ENCODE peak calls at places on chromosomes 5 and 9, in five cellular contexts. C is prostate gland, F is heart left ventricle, E is IMR-90, Q is HCT116. W is an unnamed sample.

GRCh38 chr5:55853818-55854217 is 2.7 kb downstream of the IL31RA start:
- DNase-seq in C (no peak), F (no peak), E (peak), Q (no peak), W (no peak)

GRCh38 chr5:150613991-150614650 is 26.3 kb upstream of the SYNPO start:
- DNase-seq in C (no peak), F (peak), E (no peak), Q (no peak), W (no peak)

GRCh38 chr5:59356813-59357381 is 536.6 kb downstream of the PDE4D start:
- DNase-seq in C (no peak), F (peak), E (no peak), Q (no peak), W (peak)

GRCh38 chr5:19125956-19126713 is 861.9 kb downstream of the CDH18 start:
- DNase-seq in C (no peak), F (no peak), E (no peak), Q (no peak), W (no peak)

GRCh38 chr9:83620841-83621636 is 1.9 kb upstream of the IDNK start:
- DNase-seq in C (no peak), F (no peak), E (peak), Q (peak), W (no peak)

GRCh38 chr5:159263569-159263905 is 447 bp downstream of the UBLCP1 start:
- DNase-seq in C (no peak), F (no peak), E (no peak), Q (no peak), W (no peak)

GRCh38 chr9:14967450-14968321 is 57.5 kb upstream of the FREM1 start:
- DNase-seq in C (no peak), F (no peak), E (no peak), Q (no peak), W (no peak)

GRCh38 chr5:1341863-1342262 is 3.0 kb downstream of the CLPTM1L start:
- DNase-seq in C (no peak), F (no peak), E (no peak), Q (no peak), W (no peak)

GRCh38 chr9:116490321-116490720 is 196.8 kb upstream of the TRIM32 start:
- DNase-seq in C (no peak), F (no peak), E (peak), Q (no peak), W (no peak)

GRCh38 chr5:132335402-132335801 is 34.1 kb upstream of the SLC22A5 start:
- DNase-seq in C (no peak), F (no peak), E (no peak), Q (no peak), W (no peak)

GRCh38 chr5:132339502-132339901 is 30.0 kb upstream of the SLC22A5 start:
- DNase-seq in C (no peak), F (no peak), E (no peak), Q (no peak), W (no peak)

GRCh38 chr5:132334812-132335211 is 34.7 kb upstream of the SLC22A5 start:
- DNase-seq in C (no peak), F (no peak), E (peak), Q (peak), W (no peak)
- H3K27ac ChIP-seq in C (no peak), F (no peak), E (no peak), Q (no peak), W (no peak)

DNA sequence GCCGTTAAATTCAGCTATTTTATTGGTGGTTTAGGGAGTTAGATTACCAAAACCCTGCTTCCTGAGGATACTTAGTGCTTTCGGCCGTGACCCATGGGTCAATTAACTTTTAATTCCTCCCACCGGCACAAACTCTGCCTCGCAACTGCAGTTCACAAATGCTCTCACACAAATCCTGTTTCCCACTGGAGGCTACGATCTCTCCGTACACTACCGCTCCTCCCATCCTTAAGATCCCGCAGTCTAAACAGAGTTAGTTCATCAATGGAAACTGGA is 440 bp upstream of the NAIF1 start:
- DNase-seq in C (no peak), F (no peak), E (no peak), Q (no peak), W (no peak)
- TF ChIP-seq POLR2A in C (no peak), F (no peak), E (peak), Q (peak), W (no peak)

DNA sequence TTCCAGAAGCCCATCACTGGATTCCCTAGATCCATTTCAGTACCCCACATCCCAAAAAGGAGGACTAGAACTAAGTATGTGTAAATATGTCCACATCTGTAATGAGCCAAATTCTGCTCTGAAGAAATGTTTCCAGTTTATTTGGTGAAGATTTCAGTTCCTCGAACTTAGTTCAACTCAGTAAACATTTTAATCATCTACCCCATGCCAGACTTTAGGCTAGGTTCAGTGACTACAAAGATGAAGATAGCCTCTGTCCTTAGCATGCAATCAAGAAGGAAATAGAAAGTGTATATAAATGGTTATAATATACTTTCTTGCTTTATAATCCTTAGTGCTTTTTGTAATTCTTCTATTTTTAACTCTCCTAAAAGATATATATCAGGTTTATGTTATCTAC is 21.5 kb downstream of the RUSC2 start:
- DNase-seq in C (no peak), F (no peak), E (no peak), Q (no peak), W (no peak)
- H3K27ac ChIP-seq in C (peak), F (peak), E (peak), Q (peak), W (peak)

DNA sequence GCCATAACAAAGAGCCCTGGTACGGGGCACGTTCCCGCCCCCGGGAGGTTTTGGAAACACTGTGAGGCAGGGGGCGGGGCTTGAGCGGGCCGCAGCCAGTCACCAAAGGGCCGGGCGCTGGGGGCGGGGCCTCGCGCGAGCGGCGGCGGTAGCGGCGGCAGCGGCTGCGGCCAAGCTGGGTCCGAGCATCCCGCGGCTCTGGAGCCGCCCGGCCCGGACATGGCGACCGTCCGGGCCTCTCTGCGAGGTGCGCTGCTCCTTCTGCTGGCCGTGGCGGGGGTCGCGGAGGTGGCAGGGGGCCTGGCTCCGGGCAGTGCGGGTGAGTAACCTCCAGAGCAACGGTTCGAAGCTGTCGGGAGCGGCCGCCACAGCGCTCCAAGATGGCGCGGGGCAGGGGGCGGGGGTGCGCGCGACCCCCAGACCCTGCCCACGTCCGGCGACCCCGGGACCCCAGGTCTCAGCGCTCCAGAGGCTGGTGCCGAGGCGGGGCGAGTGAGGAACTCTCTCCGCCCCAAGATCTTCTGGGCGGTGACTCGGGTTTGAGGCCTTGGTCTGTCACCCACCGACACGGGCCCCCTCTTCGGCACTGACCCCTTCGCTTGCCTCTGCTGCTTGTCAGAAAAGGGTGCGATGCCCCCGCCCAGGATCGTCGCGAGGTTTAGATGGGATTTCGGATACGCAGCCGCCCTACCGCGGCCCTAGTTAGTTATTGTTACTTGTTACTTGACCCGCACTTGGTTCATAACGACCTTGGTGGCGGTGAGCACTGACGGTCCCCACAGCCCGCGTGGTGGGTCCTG is at the start of gene RECK:
- DNase-seq in C (peak), F (peak), E (peak), Q (peak), W (peak)
- TF ChIP-seq POLR2A in C (peak), F (no peak), E (peak), Q (no peak), W (no peak)

DNA sequence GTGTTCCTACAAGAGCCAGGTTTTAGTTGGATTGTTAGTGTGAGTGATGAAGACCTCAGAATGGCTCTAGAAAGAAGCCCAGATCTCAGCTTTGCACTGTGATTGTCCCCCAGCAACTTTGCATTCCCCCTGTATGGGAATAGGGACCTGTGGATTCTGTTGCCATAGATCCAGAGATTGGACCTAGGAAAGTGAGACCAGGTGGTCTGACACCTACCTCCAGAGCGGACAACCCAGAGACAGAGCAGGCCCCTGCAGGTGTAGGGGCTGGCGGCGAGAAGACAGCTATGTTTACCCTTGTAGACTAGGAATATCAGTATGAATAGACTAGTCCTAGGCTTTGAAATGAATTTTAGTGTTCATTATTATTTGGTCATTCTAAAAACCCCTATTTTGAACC is 53.6 kb downstream of the IRF1 start:
- DNase-seq in C (no peak), F (no peak), E (no peak), Q (no peak), W (no peak)
- H3K27ac ChIP-seq in C (no peak), F (peak), E (peak), Q (no peak), W (peak)

GRCh38 chr5:84118551-84118950 is 266.1 kb downstream of the EDIL3 start:
- DNase-seq in C (no peak), F (no peak), E (no peak), Q (no peak), W (no peak)
- TF ChIP-seq POLR2A in C (no peak), F (no peak), E (no peak), Q (no peak), W (no peak)

GRCh38 chr5:161278739-161279660 is 267.5 kb downstream of the GABRB2 start:
- DNase-seq in C (no peak), F (no peak), E (no peak), Q (no peak), W (no peak)
- H3K27ac ChIP-seq in C (no peak), F (no peak), E (no peak), Q (no peak), W (no peak)

GRCh38 chr9:29230931-29231330 is 1657.7 kb upstream of the C9orf72 start:
- DNase-seq in C (no peak), F (no peak), E (no peak), Q (no peak), W (no peak)
- TF ChIP-seq POLR2A in C (no peak), F (no peak), E (no peak), Q (no peak), W (no peak)

GRCh38 chr9:68541568-68541967 is 885 bp upstream of the TMEM252 start:
- DNase-seq in C (no peak), F (no peak), E (no peak), Q (no peak), W (no peak)

GRCh38 chr9:68533678-68534077 is 7.0 kb downstream of the TMEM252 start:
- DNase-seq in C (no peak), F (no peak), E (peak), Q (no peak), W (no peak)

GRCh38 chr9:68538200-68538599 is 2.5 kb downstream of the TMEM252 start:
- DNase-seq in C (no peak), F (peak), E (peak), Q (no peak), W (no peak)

GRCh38 chr9:68540712-68541535 is at the start of gene TMEM252:
- DNase-seq in C (no peak), F (no peak), E (no peak), Q (no peak), W (no peak)

DNA sequence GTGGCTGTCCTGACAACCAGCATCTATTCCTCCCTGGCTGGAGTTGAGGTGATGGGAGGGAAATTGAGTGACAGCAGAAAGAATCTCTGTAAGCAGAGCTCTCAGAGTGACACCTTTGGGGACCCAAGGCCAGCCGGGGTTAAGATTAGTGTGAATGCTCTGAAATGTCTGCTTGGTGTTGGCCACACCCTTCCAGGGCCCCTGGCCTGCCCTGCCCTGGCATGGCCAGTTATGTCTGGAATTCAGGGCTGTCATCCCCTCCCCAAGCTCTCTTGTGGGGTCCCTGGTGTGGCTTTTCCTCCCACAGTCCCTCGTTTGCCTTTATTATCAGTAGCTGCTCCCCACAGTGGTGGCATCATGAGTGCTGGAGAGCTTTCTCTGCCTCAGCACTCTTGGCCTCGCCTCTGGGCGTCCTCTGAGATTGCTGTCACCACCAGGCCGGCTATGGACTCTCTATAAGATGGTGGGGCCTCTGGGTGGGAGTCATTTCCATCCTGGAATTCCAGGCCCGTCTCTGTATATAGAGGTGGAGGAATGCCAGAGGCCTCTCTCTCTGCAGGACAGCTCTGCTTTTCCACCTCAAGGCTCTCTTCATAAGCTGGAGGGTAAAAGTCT is 3.7 kb downstream of the TMEM252 start:
- DNase-seq in C (no peak), F (peak), E (no peak), Q (no peak), W (no peak)
- H3K27ac ChIP-seq in C (peak), F (peak), E (no peak), Q (no peak), W (peak)

W was measured in upper lobe of left lung.